ENCODE peak calls at places on chromosomes 1 and 21, in five cellular contexts. E is suprapubic skin, Z is GM12865, J is A549, D is cardiac fibroblast. K is an unnamed sample.

GRCh38 chr1:91057784-91058183 is 35.9 kb upstream of the ZNF644 start:
- DNase-seq in E (no peak), Z (no peak), J (no peak), D (no peak), K (no peak)

GRCh38 chr1:93615201-93616150 is 66.2 kb downstream of the BCAR3 start:
- DNase-seq in E (no peak), Z (peak), J (peak), D (peak), K (peak)

GRCh38 chr1:150256549-150257341 is 829 bp upstream of the CA14 start:
- DNase-seq in E (no peak), Z (no peak), J (no peak), D (no peak), K (peak)

GRCh38 chr1:205274041-205274691 is 46.4 kb downstream of the TMCC2 start:
- DNase-seq in E (no peak), Z (no peak), J (peak), D (no peak), K (no peak)

GRCh38 chr1:66349277-66349676 is 184.7 kb upstream of the SGIP1 start:
- DNase-seq in E (no peak), Z (no peak), J (no peak), D (peak), K (peak)

GRCh38 chr1:204842892-204843291 is 27.8 kb upstream of the NFASC start:
- DNase-seq in E (no peak), Z (no peak), J (no peak), D (no peak), K (peak)

GRCh38 chr1:10573446-10573845 is 98.7 kb downstream of the PEX14 start:
- DNase-seq in E (no peak), Z (no peak), J (no peak), D (no peak), K (peak)

GRCh38 chr1:186404454-186405051 is 28.9 kb downstream of the ODR4 start:
- DNase-seq in E (no peak), Z (peak), J (peak), D (peak), K (peak)

GRCh38 chr1:246005067-246005466 is 502.0 kb downstream of the SMYD3 start:
- DNase-seq in E (no peak), Z (no peak), J (no peak), D (peak), K (peak)

GRCh38 chr1:159923203-159924024 is 1.9 kb downstream of the TAGLN2 start:
- DNase-seq in E (peak), Z (peak), J (peak), D (peak), K (peak)

GRCh38 chr1:53643061-53643880 is 95.7 kb downstream of the GLIS1 start:
- DNase-seq in E (peak), Z (no peak), J (no peak), D (no peak), K (no peak)

GRCh38 chr1:229437443-229437842 is 3.5 kb upstream of the ACTA1 start:
- DNase-seq in E (no peak), Z (no peak), J (no peak), D (no peak), K (peak)

GRCh38 chr1:31154632-31155215 is 85.0 kb downstream of the NKAIN1 start:
- DNase-seq in E (peak), Z (peak), J (peak), D (peak), K (peak)

GRCh38 chr1:156948708-156949107 is 28.3 kb downstream of the LRRC71 start:
- DNase-seq in E (no peak), Z (no peak), J (no peak), D (no peak), K (no peak)

GRCh38 chr1:32239790-32240139 is 7.3 kb upstream of the FAM167B start:
- DNase-seq in E (peak), Z (no peak), J (no peak), D (no peak), K (no peak)

GRCh38 chr1:8669608-8670335 is 147.7 kb downstream of the RERE start:
- DNase-seq in E (no peak), Z (no peak), J (no peak), D (no peak), K (no peak)

GRCh38 chr1:91795601-91796389 is 90.2 kb downstream of the TGFBR3 start:
- DNase-seq in E (no peak), Z (no peak), J (no peak), D (peak), K (peak)

GRCh38 chr1:31760422-31760900 is 3.7 kb downstream of the ADGRB2 start:
- DNase-seq in E (no peak), Z (no peak), J (peak), D (no peak), K (no peak)

GRCh38 chr1:9438431-9439073 is 100.7 kb upstream of the SLC25A33 start:
- DNase-seq in E (peak), Z (no peak), J (peak), D (peak), K (peak)

GRCh38 chr21:25964009-25964408 is 206.6 kb downstream of the APP start:
- DNase-seq in E (no peak), Z (no peak), J (no peak), D (no peak), K (no peak)

GRCh38 chr1:44422161-44422560 is 17.1 kb downstream of the RNF220 start:
- DNase-seq in E (no peak), Z (no peak), J (no peak), D (no peak), K (no peak)

GRCh38 chr1:38064232-38064903 is 17.8 kb upstream of the POU3F1 start:
- DNase-seq in E (no peak), Z (no peak), J (no peak), D (peak), K (peak)

GRCh38 chr1:19799233-19799876 is 361 bp downstream of the TMCO4 start:
- DNase-seq in E (peak), Z (peak), J (peak), D (peak), K (peak)

GRCh38 chr1:146051452-146051852 is 29.9 kb upstream of the HJV start:
- DNase-seq in E (no peak), Z (no peak), J (no peak), D (no peak), K (no peak)

GRCh38 chr21:29657228-29657989 is 282.4 kb downstream of the GRIK1 start:
- DNase-seq in E (no peak), Z (no peak), J (no peak), D (no peak), K (no peak)

GRCh38 chr21:37365657-37366487 is 701 bp upstream of the DYRK1A start:
- DNase-seq in E (peak), Z (peak), J (peak), D (peak), K (peak)

GRCh38 chr21:25838809-25839208 is 104.0 kb downstream of the GABPA start:
- DNase-seq in E (no peak), Z (no peak), J (no peak), D (no peak), K (no peak)

GRCh38 chr1:217311766-217312165 is 319.1 kb downstream of the GPATCH2 start:
- DNase-seq in E (no peak), Z (peak), J (no peak), D (peak), K (peak)

GRCh38 chr1:39305555-39305954 is 101.1 kb downstream of the MACF1 start:
- DNase-seq in E (no peak), Z (peak), J (no peak), D (no peak), K (no peak)

GRCh38 chr1:209527993-209528392 is 55.5 kb upstream of the CAMK1G start:
- DNase-seq in E (no peak), Z (no peak), J (peak), D (no peak), K (no peak)

GRCh38 chr1:1179339-1179982 is 5.8 kb downstream of the TTLL10 start:
- DNase-seq in E (no peak), Z (no peak), J (no peak), D (no peak), K (no peak)

GRCh38 chr1:33433509-33434362 is 2.8 kb upstream of the PHC2 start:
- DNase-seq in E (peak), Z (no peak), J (peak), D (peak), K (peak)

GRCh38 chr1:225447001-225447615 is 19.3 kb upstream of the LBR start:
- DNase-seq in E (peak), Z (no peak), J (no peak), D (no peak), K (no peak)

GRCh38 chr1:228280106-228280901 is 72.5 kb downstream of the OBSCN start:
- DNase-seq in E (peak), Z (no peak), J (no peak), D (no peak), K (no peak)

GRCh38 chr21:38487906-38488639 is 10.2 kb downstream of the ERG start:
- DNase-seq in E (no peak), Z (no peak), J (no peak), D (no peak), K (no peak)

GRCh38 chr1:9121891-9122409 is 7.0 kb downstream of the GPR157 start:
- DNase-seq in E (no peak), Z (peak), J (no peak), D (no peak), K (no peak)

DNA sequence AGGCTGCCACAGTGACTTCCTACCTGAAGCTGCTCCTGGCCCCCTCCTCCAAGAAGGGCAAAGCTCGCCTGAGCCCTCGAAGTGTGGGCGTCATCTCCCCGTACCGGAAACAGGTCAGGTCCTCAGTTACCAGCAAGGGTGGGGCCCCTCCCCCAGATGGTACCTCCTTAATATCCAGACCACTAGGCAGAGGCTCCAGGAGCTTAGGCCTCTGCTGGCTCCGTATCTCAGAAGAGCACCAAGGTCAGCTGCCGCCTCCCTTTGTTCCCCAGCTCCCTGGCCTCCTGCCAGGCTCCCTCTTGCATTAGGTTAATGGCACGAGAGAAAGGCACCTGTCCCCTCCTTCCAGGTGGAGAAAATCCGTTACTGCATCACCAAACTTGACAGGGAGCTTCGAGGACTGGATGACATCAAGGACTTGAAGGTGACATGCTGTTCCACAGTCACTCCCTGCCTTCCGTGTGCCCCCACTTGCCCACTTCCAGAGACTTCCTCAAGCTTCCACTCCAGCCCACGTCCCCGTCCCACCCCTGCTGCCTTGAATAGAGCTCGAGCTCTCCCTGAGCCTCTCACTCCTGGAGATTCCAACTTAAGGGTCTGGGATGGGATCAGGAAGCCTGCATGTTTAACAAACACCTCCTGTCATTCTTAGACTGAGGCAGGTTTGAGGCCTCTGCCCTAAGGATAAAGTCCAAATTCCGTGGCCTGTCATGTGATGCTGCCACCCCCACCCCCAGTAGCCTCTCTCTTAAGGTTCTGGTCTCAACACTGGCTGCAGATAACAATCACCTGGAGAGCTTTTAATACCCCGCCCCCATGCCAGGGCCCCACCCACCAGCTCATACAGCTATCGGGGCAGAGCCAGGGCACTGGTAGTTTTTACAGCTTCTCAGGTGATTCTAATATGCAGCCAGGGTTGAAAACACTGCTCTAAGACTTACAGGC is 8.3 kb downstream of the RHOC start:
- DNase-seq in E (no peak), Z (no peak), J (no peak), D (no peak), K (no peak)
- H3K4me3 ChIP-seq in E (no peak), Z (no peak), J (no peak), D (no peak), K (no peak)

GRCh38 chr1:207910678-207911354 is at the start of gene CD34:
- DNase-seq in E (peak), Z (no peak), J (no peak), D (peak), K (no peak)
- TF ChIP-seq CTCF in E (no peak), Z (no peak), J (no peak), D (no peak), K (no peak)

GRCh38 chr1:173205146-173206051 is 1.7 kb downstream of the TNFSF4 start:
- DNase-seq in E (no peak), Z (peak), J (no peak), D (peak), K (peak)

GRCh38 chr1:173204693-173205092 is 2.4 kb downstream of the TNFSF4 start:
- DNase-seq in E (no peak), Z (no peak), J (no peak), D (no peak), K (peak)

GRCh38 chr1:173208868-173209267 is 1.7 kb upstream of the TNFSF4 start:
- DNase-seq in E (no peak), Z (no peak), J (no peak), D (no peak), K (no peak)

GRCh38 chr1:173208146-173208545 is 1.0 kb upstream of the TNFSF4 start:
- DNase-seq in E (no peak), Z (no peak), J (no peak), D (no peak), K (peak)

DNA sequence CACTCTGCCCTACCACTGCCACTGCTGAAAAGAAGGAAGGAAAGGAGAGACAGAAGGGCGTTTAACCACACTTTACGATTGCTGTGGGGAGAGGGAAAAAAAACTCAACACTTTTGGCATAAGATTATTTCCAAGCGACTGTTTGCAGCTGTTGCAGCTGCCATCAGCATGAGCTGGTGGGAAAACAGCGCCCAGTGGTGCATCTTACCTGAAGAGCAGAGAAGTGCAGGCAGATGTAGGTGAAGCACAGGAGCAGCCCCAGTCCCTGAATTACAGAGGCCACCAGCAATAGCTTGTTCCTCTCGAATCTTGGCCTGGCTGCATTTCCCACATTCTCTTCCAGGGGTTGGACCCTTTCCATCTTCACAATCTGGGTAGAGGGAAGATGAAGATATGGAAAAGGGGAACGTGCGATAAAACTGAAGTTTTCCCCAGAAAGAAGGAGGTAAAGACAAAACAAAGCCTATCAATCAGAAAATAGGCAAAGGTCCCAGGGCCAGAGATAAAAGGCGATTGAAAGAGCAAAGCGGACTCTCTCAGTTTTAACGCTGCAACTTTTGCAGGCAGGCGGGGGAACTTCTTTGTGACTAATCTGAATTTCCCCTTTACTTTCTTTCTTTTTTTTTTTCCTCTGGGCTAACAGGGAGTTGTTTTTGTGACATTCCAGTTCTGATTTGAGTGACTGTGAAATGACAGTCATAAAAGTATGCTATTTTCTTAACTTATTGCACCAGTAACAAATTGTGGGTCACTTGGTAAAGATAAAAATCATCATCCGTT is at the start of gene TNFSF4:
- DNase-seq in E (no peak), Z (peak), J (no peak), D (peak), K (peak)
- H3K4me3 ChIP-seq in E (peak), Z (peak), J (no peak), D (no peak), K (peak)

GRCh38 chr1:6448749-6449631 is 17.0 kb downstream of the TNFRSF25 start:
- DNase-seq in E (no peak), Z (no peak), J (no peak), D (no peak), K (no peak)
- TF ChIP-seq CTCF in E (no peak), Z (no peak), J (no peak), D (no peak), K (no peak)

GRCh38 chr1:69568435-69569280 is 936 bp downstream of the LRRC7 start:
- DNase-seq in E (no peak), Z (no peak), J (no peak), D (no peak), K (no peak)
- H3K4me3 ChIP-seq in E (peak), Z (no peak), J (peak), D (peak), K (peak)